ENCODE peak calls at places on chromosomes 13 and 19, in five cellular contexts. One of them, this sample, is unnamed.
A peak's percentile ranks its signal among the peaks of the same experiment; 100 is the strongest.

GRCh38 chr13:42393573-42394360 is 121.8 kb downstream of the AKAP11 start:
- DNase-seq in kidney epithelial cell: no peak
- DNase-seq in BE2C: no peak
- DNase-seq in hepatocyte: no peak
- DNase-seq in tibial artery: no peak
- DNase-seq in this sample: no peak

GRCh38 chr13:65940720-65941119 is 1289.4 kb downstream of the PCDH9 start:
- DNase-seq in kidney epithelial cell: no peak
- DNase-seq in BE2C: no peak
- DNase-seq in tibial artery: no peak
- DNase-seq in hepatocyte: no peak
- DNase-seq in this sample: no peak

GRCh38 chr13:22173605-22174004 is 502.7 kb downstream of the FGF9 start:
- DNase-seq in kidney epithelial cell: peak; percentile 50
- DNase-seq in hepatocyte: no peak
- DNase-seq in BE2C: no peak
- DNase-seq in tibial artery: no peak
- DNase-seq in this sample: no peak

GRCh38 chr19:38034153-38034835 is 127.3 kb downstream of the SIPA1L3 start:
- DNase-seq in hepatocyte: no peak
- DNase-seq in kidney epithelial cell: no peak
- DNase-seq in BE2C: no peak
- DNase-seq in tibial artery: no peak
- DNase-seq in this sample: no peak

GRCh38 chr19:13821292-13821691 is 26.0 kb downstream of the ZSWIM4 start:
- DNase-seq in kidney epithelial cell: no peak
- DNase-seq in tibial artery: no peak
- DNase-seq in BE2C: no peak
- DNase-seq in hepatocyte: no peak
- DNase-seq in this sample: no peak

GRCh38 chr19:913080-913748 is at the start of gene R3HDM4:
- DNase-seq in kidney epithelial cell: no peak
- DNase-seq in tibial artery: peak; percentile 88
- DNase-seq in hepatocyte: peak; percentile 91
- DNase-seq in BE2C: peak; percentile 82
- DNase-seq in this sample: no peak

GRCh38 chr13:69683921-69684663 is 423.5 kb upstream of the ATXN8OS start:
- DNase-seq in hepatocyte: peak; percentile 43
- DNase-seq in kidney epithelial cell: no peak
- DNase-seq in BE2C: peak; percentile 22
- DNase-seq in tibial artery: no peak
- DNase-seq in this sample: no peak

GRCh38 chr19:13347351-13347750 is 158.9 kb downstream of the CACNA1A start:
- DNase-seq in kidney epithelial cell: no peak
- DNase-seq in hepatocyte: no peak
- DNase-seq in BE2C: no peak
- DNase-seq in tibial artery: no peak
- DNase-seq in this sample: no peak

GRCh38 chr13:72839831-72840426 is 58.0 kb downstream of the PIBF1 start:
- DNase-seq in tibial artery: no peak
- DNase-seq in BE2C: peak; percentile 67
- DNase-seq in hepatocyte: peak; percentile 66
- DNase-seq in kidney epithelial cell: no peak
- DNase-seq in this sample: peak; percentile 5

GRCh38 chr19:6613711-6614110 is 22.8 kb upstream of the CD70 start:
- DNase-seq in BE2C: no peak
- DNase-seq in kidney epithelial cell: no peak
- DNase-seq in hepatocyte: no peak
- DNase-seq in tibial artery: no peak
- DNase-seq in this sample: peak; percentile 47

GRCh38 chr13:42412812-42413795 is 141.2 kb downstream of the AKAP11 start:
- DNase-seq in hepatocyte: no peak
- DNase-seq in tibial artery: no peak
- DNase-seq in BE2C: no peak
- DNase-seq in kidney epithelial cell: no peak
- DNase-seq in this sample: no peak

GRCh38 chr19:46404884-46405658 is 8.3 kb downstream of the CCDC8 start:
- DNase-seq in tibial artery: no peak
- DNase-seq in BE2C: no peak
- DNase-seq in hepatocyte: peak; percentile 85
- DNase-seq in kidney epithelial cell: no peak
- DNase-seq in this sample: no peak

GRCh38 chr19:30535011-30535410 is 162.8 kb downstream of the ZNF536 start:
- DNase-seq in tibial artery: no peak
- DNase-seq in kidney epithelial cell: no peak
- DNase-seq in hepatocyte: no peak
- DNase-seq in BE2C: no peak
- DNase-seq in this sample: no peak

GRCh38 chr13:51453308-51453958 is 597 bp upstream of the INTS6 start:
- DNase-seq in tibial artery: peak; percentile 90
- DNase-seq in hepatocyte: peak; percentile 91
- DNase-seq in kidney epithelial cell: no peak
- DNase-seq in BE2C: peak; percentile 86
- DNase-seq in this sample: no peak

GRCh38 chr19:12647490-12648071 is 19.0 kb downstream of the MAN2B1 start:
- DNase-seq in kidney epithelial cell: no peak
- DNase-seq in tibial artery: peak; percentile 77
- DNase-seq in BE2C: peak; percentile 68
- DNase-seq in hepatocyte: peak; percentile 66
- DNase-seq in this sample: no peak

GRCh38 chr19:16626796-16627193 is 1.2 kb downstream of the MED26 start:
- DNase-seq in hepatocyte: peak; percentile 24
- DNase-seq in tibial artery: no peak
- DNase-seq in kidney epithelial cell: no peak
- DNase-seq in BE2C: no peak
- DNase-seq in this sample: no peak

GRCh38 chr19:38682872-38683392 is 35.5 kb downstream of the ACTN4 start:
- DNase-seq in BE2C: no peak
- DNase-seq in tibial artery: no peak
- DNase-seq in hepatocyte: no peak
- DNase-seq in kidney epithelial cell: no peak
- DNase-seq in this sample: no peak

GRCh38 chr13:25200783-25201182 is 28.7 kb upstream of the AMER2 start:
- DNase-seq in kidney epithelial cell: no peak
- DNase-seq in hepatocyte: no peak
- DNase-seq in BE2C: no peak
- DNase-seq in tibial artery: no peak
- DNase-seq in this sample: no peak

GRCh38 chr19:46979103-46979769 is 40.4 kb upstream of the NPAS1 start:
- DNase-seq in BE2C: no peak
- DNase-seq in hepatocyte: no peak
- DNase-seq in tibial artery: peak; percentile 68
- DNase-seq in kidney epithelial cell: no peak
- DNase-seq in this sample: no peak

GRCh38 chr13:48437381-48437780 is 24.5 kb upstream of the LPAR6 start:
- DNase-seq in hepatocyte: no peak
- DNase-seq in BE2C: peak; percentile 39
- DNase-seq in tibial artery: peak; percentile 93
- DNase-seq in kidney epithelial cell: no peak
- DNase-seq in this sample: no peak

GRCh38 chr19:18294467-18294864 is 13.0 kb upstream of the JUND start:
- DNase-seq in tibial artery: no peak
- DNase-seq in BE2C: peak; percentile 88
- DNase-seq in kidney epithelial cell: no peak
- DNase-seq in hepatocyte: no peak
- DNase-seq in this sample: no peak

GRCh38 chr19:4343056-4343844 is at the start of gene MPND:
- DNase-seq in BE2C: peak; percentile 97
- DNase-seq in kidney epithelial cell: no peak
- DNase-seq in hepatocyte: peak; percentile 96
- DNase-seq in tibial artery: peak; percentile 95
- DNase-seq in this sample: no peak
- H3K4me3 ChIP-seq in BE2C: peak within 1 kb of the TSS; percentile 63
- H3K4me3 ChIP-seq in kidney epithelial cell: peak within 1 kb of the TSS; percentile 65
- H3K4me3 ChIP-seq in hepatocyte: peak within 1 kb of the TSS; percentile 43
- H3K4me3 ChIP-seq in tibial artery: peak within 1 kb of the TSS; percentile 74
- H3K4me3 ChIP-seq in this sample: peak within 1 kb of the TSS; percentile 85

GRCh38 chr19:35140898-35141626 is 2.0 kb upstream of the FXYD7 start:
- DNase-seq in tibial artery: peak; percentile 97
- DNase-seq in BE2C: peak; percentile 98
- DNase-seq in kidney epithelial cell: no peak
- DNase-seq in hepatocyte: peak; percentile 95
- DNase-seq in this sample: no peak
- TF ChIP-seq CTCF in tibial artery: no peak
- TF ChIP-seq CTCF in BE2C: peak; percentile 44
- TF ChIP-seq CTCF in kidney epithelial cell: peak; percentile 59
- TF ChIP-seq CTCF in hepatocyte: peak; percentile 64
- TF ChIP-seq CTCF in this sample: peak; percentile 54

DNA sequence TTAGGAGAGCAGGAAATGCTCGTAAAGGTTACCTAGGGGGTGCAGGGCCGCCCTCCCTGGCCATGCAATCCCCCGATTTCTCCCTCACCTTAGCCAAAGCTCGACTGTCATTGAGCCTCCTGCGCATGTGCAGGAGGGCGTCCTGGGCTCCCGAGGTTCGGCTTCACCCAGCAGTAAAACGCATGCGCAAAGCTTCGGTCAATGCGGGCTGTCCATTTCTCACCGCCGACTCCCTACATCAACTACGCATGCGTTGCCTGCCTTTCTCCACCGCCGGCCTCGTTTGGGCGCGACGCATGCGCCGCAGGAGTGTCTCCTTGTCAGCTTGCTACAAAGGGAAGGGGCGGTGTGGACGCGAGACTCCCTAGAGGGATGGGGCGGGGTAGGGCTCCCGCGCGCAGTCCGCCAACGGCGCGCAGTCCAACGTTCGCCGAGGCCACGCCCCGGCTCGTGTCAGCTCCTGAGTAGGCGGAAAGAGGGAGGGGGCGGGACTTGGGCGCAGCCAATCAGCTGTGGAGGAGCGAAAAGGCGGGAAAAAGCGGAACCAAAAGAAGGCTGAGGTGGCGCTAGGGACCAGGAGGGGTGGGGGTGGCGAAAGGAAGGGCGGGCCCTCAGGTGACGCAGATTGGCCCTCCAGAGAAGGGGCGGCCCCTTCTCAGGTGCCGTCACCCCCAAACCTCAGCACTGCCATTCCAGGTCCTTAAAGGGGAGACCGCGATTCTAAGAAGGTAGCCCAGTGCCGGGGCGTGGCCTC is at the start of the genes SYNGR4 and TMEM143:
- DNase-seq in kidney epithelial cell: peak; percentile 97
- DNase-seq in BE2C: peak; percentile 99
- DNase-seq in hepatocyte: peak; percentile 100
- DNase-seq in tibial artery: peak; percentile 100
- DNase-seq in this sample: peak; percentile 97
- H3K4me3 ChIP-seq in kidney epithelial cell: peak within 1 kb of the TSS; percentile 47
- H3K4me3 ChIP-seq in BE2C: peak within 1 kb of the TSS; percentile 79
- H3K4me3 ChIP-seq in hepatocyte: peak within 1 kb of the TSS; percentile 8
- H3K4me3 ChIP-seq in tibial artery: peak within 1 kb of the TSS; percentile 73
- H3K4me3 ChIP-seq in this sample: peak within 1 kb of the TSS; percentile 84

GRCh38 chr13:43787998-43788397 is 1.2 kb upstream of the ENOX1 start:
- DNase-seq in kidney epithelial cell: no peak
- DNase-seq in tibial artery: no peak
- DNase-seq in hepatocyte: no peak
- DNase-seq in BE2C: peak; percentile 67
- DNase-seq in this sample: no peak

GRCh38 chr13:43797869-43798268 is 11.1 kb upstream of the ENOX1 start:
- DNase-seq in kidney epithelial cell: no peak
- DNase-seq in BE2C: no peak
- DNase-seq in hepatocyte: no peak
- DNase-seq in tibial artery: no peak
- DNase-seq in this sample: no peak

GRCh38 chr13:43787518-43787891 is 733 bp upstream of the ENOX1 start:
- DNase-seq in kidney epithelial cell: no peak
- DNase-seq in BE2C: peak; percentile 16
- DNase-seq in hepatocyte: no peak
- DNase-seq in tibial artery: no peak
- DNase-seq in this sample: no peak

GRCh38 chr13:43797154-43797553 is 10.4 kb upstream of the ENOX1 start:
- DNase-seq in hepatocyte: no peak
- DNase-seq in BE2C: no peak
- DNase-seq in kidney epithelial cell: no peak
- DNase-seq in tibial artery: no peak
- DNase-seq in this sample: no peak

DNA sequence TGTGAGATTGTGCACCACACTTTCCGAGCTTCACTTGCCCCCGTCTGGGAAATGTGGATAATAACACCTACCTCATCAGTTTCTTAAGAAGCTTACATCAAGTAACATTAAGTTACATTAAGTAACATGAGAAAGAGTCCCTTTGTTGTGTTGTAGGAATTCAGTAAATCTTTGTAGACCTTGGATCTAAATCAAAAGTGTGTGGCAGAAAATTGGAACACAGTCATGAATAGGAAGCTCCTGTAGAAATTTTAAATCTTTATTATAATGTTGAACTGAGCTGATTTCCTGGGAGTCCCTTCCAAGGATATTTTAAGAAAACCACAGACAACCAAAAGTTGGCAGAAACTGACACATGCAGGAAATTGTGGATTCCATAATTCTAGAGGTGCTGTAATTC is 5.7 kb upstream of the ENOX1 start:
- DNase-seq in hepatocyte: no peak
- DNase-seq in BE2C: no peak
- DNase-seq in kidney epithelial cell: no peak
- DNase-seq in tibial artery: no peak
- DNase-seq in this sample: no peak
- TF ChIP-seq CTCF in hepatocyte: no peak
- TF ChIP-seq CTCF in BE2C: no peak
- TF ChIP-seq CTCF in kidney epithelial cell: no peak
- TF ChIP-seq CTCF in tibial artery: no peak
- TF ChIP-seq CTCF in this sample: no peak

DNA sequence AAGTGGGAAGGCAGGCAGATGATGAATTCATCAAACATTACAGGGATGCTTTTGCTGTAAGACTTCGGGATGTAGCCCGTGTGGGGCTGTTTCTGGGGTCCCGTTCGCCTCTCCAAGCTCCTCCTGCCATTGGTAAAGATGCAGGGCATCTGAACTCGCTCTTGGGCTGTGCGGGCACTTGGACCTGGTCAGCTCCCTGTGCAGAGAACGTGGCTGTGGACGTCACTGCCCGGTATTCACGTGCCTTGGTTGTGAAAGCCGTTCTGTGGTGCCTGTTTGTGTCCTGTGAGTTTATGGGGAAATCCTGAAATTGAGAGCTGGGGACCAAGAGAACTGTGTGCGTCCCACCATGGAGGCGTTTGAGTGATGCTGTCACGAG is 5.4 kb downstream of the TFDP1 start:
- DNase-seq in hepatocyte: no peak
- DNase-seq in tibial artery: no peak
- DNase-seq in BE2C: no peak
- DNase-seq in kidney epithelial cell: no peak
- DNase-seq in this sample: no peak
- H3K4me3 ChIP-seq in hepatocyte: no peak overlapping the region
- H3K4me3 ChIP-seq in tibial artery: no peak overlapping the region
- H3K4me3 ChIP-seq in BE2C: no peak overlapping the region
- H3K4me3 ChIP-seq in kidney epithelial cell: no peak overlapping the region
- H3K4me3 ChIP-seq in this sample: no peak overlapping the region

This sample was measured in AG09309.